ENCODE peak calls at places on chromosomes 5 and 9, in four cellular contexts. X is fibroblast of mammary gland; I is activated CD4-positive, alpha-beta T cell treated with anti-CD3 and anti-CD28 coated beads, Interleukin-2, amount 50 U/mL, for 48 hours; G is stomach. E is an unnamed sample.

GRCh38 chr5:1039210-1039548 is 30.6 kb downstream of the NKD2 start:
- DNase-seq in X (no peak), I (no peak), G (no peak), E (no peak)

GRCh38 chr5:143921525-143922311 is 109.8 kb downstream of the HMHB1 start:
- DNase-seq in X (peak), I (no peak), G (no peak), E (peak)

GRCh38 chr5:45774528-45774927 is 78.3 kb upstream of the HCN1 start:
- DNase-seq in X (no peak), I (no peak), G (no peak), E (no peak)

GRCh38 chr9:124309665-124310064 is 51.9 kb downstream of the NEK6 start:
- DNase-seq in X (peak), I (no peak), G (no peak), E (peak)

GRCh38 chr9:97846347-97846746 is 6.7 kb upstream of the FOXE1 start:
- DNase-seq in X (no peak), I (no peak), G (no peak), E (no peak)

GRCh38 chr9:121376214-121376830 is 6.3 kb upstream of the STOM start:
- DNase-seq in X (peak), I (no peak), G (no peak), E (peak)

GRCh38 chr5:78268361-78268760 is 26.1 kb downstream of the AP3B1 start:
- DNase-seq in X (no peak), I (no peak), G (no peak), E (no peak)

GRCh38 chr9:121737481-121737931 is 86.1 kb downstream of the DAB2IP start:
- DNase-seq in X (no peak), I (no peak), G (no peak), E (no peak)

GRCh38 chr9:131142160-131142559 is 16.8 kb downstream of the NUP214 start:
- DNase-seq in X (no peak), I (no peak), G (no peak), E (no peak)

GRCh38 chr5:132385321-132386105 is 16.0 kb downstream of the SLC22A5 start:
- DNase-seq in X (peak), I (peak), G (peak), E (peak)

E was measured in IMR-90.